ENCODE peak calls at places on chromosomes 4 and X, in five cellular contexts. N is stomach; A is hepatocyte; W is fibroblast of lung; B is CD8-positive, alpha-beta T cell. U is an unnamed sample. For H3K9me3, the result is how much of the 10 kb centered on the place peaks cover.

GRCh38 chr4:172986114-172986513 is 182.5 kb upstream of the GALNT7 start:
- DNase-seq in A (no peak), B (no peak), N (no peak), W (no peak), U (no peak)

GRCh38 chr4:75817901-75818300 is 84.4 kb downstream of the PPEF2 start:
- DNase-seq in A (no peak), W (no peak), B (no peak), N (no peak), U (no peak)

GRCh38 chr4:10664408-10664807 is 20.2 kb downstream of the CLNK start:
- DNase-seq in B (no peak), W (peak), A (peak), N (peak), U (peak)

GRCh38 chr4:171947389-171947788 is 134.2 kb downstream of the GALNTL6 start:
- DNase-seq in N (no peak), W (no peak), A (no peak), B (no peak), U (no peak)

GRCh38 chr4:74534936-74535335 is 90.0 kb downstream of the AREG start:
- DNase-seq in N (no peak), A (no peak), B (no peak), W (no peak), U (no peak)

GRCh38 chr4:63379750-63380522 is 1029.3 kb downstream of the TECRL start:
- DNase-seq in A (no peak), W (no peak), N (no peak), B (no peak), U (no peak)

GRCh38 chr4:28250646-28251045 is 1390.0 kb downstream of the STIM2 start:
- DNase-seq in A (no peak), B (no peak), N (no peak), W (no peak), U (no peak)

GRCh38 chr4:164239976-164240375 is 514.0 kb upstream of the SMIM31 start:
- DNase-seq in W (no peak), N (no peak), B (no peak), A (no peak), U (no peak)

GRCh38 chr4:151690884-151691283 is 69.9 kb downstream of the GATB start:
- DNase-seq in A (no peak), W (peak), B (no peak), N (no peak), U (no peak)

GRCh38 chrX:152936306-152936705 is 38.4 kb downstream of the ZNF185 start:
- DNase-seq in B (no peak), W (no peak), N (no peak), A (no peak), U (no peak)

GRCh38 chr4:94976371-94977011 is 218.7 kb downstream of the BMPR1B start:
- DNase-seq in W (peak), A (no peak), N (no peak), B (no peak), U (no peak)

GRCh38 chr4:141524116-141524515 is 112.3 kb upstream of the IL15 start:
- DNase-seq in N (no peak), A (no peak), B (no peak), W (peak), U (no peak)

GRCh38 chrX:33207056-33207455 is 4.3 kb downstream of the DMD start:
- DNase-seq in N (no peak), B (no peak), A (no peak), W (peak), U (no peak)

GRCh38 chrX:124842205-124842604 is 477.5 kb upstream of the TEX13C start:
- DNase-seq in W (no peak), N (no peak), B (no peak), A (no peak), U (no peak)

GRCh38 chr4:109231331-109231730 is 71.1 kb downstream of the COL25A1 start:
- DNase-seq in A (no peak), W (no peak), B (no peak), N (no peak), U (no peak)

GRCh38 chrX:6693051-6693450 is 158.1 kb upstream of the VCX3A start:
- DNase-seq in B (no peak), A (no peak), W (no peak), N (no peak), U (no peak)

GRCh38 chrX:23883737-23884354 is 23.9 kb downstream of the APOO start:
- DNase-seq in N (no peak), W (peak), A (no peak), B (no peak), U (no peak)
- H3K4me3 ChIP-seq in N (no peak), W (no peak), A (no peak), B (no peak), U (peak)

GRCh38 chr4:88757776-88758175 is 60.1 kb upstream of the NAP1L5 start:
- DNase-seq in A (no peak), B (no peak), W (no peak), N (no peak), U (no peak)
- TF ChIP-seq CTCF in A (no peak), B (no peak), W (no peak), N (no peak), U (no peak)

GRCh38 chr4:16123356-16124084 is 39.7 kb upstream of the PROM1 start:
- DNase-seq in N (peak), B (no peak), A (no peak), W (no peak), U (no peak)

GRCh38 chr4:16124232-16124631 is 40.4 kb upstream of the PROM1 start:
- DNase-seq in N (no peak), A (no peak), W (no peak), B (no peak), U (no peak)

GRCh38 chr4:16122784-16123183 is 39.0 kb upstream of the PROM1 start:
- DNase-seq in N (no peak), A (no peak), W (no peak), B (no peak), U (no peak)

GRCh38 chr4:16120720-16121119 is 36.9 kb upstream of the PROM1 start:
- DNase-seq in B (no peak), A (no peak), N (no peak), W (no peak), U (no peak)

DNA sequence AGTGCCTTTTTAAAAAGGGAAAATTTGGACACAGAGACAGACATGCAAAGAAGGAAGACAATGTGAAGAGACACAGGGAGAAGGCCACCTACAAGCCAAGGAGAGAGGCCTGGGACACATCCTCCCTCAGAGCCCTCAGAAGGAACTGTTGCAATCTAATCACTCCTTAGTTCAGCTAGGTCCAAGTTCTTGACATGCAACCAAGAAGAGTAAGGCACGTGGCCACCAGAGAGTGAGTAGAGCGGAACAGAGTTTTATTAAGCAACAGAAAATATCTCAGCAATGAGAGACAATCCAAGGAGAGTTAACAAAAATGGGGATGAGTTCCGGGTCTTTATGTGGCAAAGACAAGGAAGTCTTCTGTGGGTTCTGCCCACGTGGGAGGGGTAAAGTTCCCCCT is 38.4 kb upstream of the PROM1 start:
- DNase-seq in W (no peak), B (no peak), N (no peak), A (no peak), U (no peak)
- H3K9me3 ChIP-seq in W (under half), B (under half), N (under half), A (under half), U (under half)

DNA sequence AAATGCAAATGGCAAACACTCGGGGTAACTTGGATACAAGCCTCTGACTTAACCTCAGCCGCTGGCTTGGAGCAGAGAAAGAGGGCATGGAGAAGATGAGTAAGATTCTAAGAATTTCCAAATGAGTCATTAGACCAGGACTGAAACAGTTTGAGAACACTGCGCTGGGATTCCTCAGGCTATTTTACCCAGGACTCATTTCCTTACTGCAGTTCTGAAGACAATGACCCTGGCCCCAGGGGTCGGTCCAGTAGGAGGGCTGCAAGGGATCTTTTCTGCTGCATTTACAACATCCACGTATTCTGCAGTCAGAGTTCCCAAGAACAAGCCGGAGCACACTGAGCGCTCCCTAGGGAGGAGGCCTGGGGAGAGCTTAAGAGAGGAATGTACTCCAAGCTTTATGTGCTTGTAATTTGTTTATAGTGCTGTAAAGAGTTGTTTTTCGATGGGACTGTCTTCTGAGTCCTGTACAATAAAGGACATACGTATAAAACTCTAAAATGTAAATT is 27.3 kb upstream of the SORBS2 start:
- DNase-seq in N (no peak), B (no peak), W (peak), A (peak), U (peak)
- H3K4me3 ChIP-seq in N (no peak), B (no peak), W (no peak), A (no peak), U (no peak)

GRCh38 chrX:149630681-149631292 is 805 bp downstream of the TMEM185A start:
- DNase-seq in A (peak), N (no peak), W (peak), B (no peak), U (peak)
- TF ChIP-seq CTCF in A (no peak), N (no peak), W (peak), B (no peak), U (peak)

DNA sequence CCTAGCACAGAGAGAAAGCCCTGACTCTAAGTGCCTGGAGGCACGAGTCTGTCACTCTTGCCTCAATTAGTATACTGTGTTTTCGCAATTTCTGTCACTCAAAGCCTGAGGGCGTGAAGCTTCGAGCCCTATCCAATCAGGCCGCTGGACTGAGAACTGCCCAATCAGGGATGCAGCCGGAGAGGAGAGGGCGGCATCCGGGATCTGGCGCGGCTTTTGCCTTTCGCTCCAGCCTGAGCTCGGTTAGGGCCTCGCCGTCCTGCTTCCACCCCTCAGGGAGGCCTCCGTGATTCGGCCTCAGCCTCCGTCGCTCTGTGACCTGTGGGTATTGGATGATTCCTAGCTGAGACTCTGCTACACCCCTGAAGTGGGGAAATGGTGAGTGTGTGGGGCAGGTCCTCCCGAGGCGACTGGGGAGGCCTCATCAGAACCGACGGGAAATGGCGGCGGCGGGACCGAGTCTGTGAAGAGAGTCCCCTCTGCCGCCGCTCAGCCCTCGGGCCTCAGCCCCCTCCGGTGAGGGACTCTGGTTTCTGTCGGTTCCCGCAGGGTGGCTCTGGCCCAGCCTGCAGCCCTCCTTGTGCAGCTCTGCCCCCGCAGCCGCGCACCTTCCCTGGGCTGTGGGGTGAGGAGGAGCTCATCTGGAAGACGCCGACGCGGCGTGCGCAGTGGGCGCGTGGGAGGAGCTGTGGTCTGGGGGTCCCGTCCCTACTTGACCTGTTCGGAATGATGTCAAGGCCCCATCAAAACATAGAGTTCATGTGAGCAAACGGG is 48.5 kb downstream of the ZNF141 start:
- DNase-seq in N (no peak), W (no peak), A (no peak), B (no peak), U (no peak)
- H3K9me3 ChIP-seq in N (half or more), W (under half), A (under half), B (half or more), U (half or more)

GRCh38 chrX:154380787-154381186 is 1.7 kb downstream of the EMD start:
- DNase-seq in N (no peak), W (no peak), A (no peak), B (no peak), U (no peak)
- H3K4me3 ChIP-seq in N (peak), W (peak), A (no peak), B (no peak), U (peak)

DNA sequence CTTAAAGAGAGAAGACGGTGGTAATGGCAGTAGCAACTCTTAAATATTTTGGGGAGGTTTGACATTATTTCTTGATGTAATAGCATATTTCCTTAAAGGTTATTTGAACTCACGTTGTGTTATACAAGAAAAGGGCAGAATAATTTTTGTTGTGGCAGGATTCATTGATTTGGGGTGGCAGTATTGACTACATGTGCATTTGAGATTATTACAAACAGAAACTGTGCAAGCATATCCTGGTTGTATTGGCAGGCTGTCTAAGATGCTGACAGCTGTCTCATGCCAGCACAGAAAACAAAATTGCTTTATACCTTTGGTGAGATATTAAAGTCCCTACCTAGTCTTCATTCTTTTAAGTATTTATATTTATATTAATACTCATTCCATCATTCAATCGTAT is 300.7 kb upstream of the MAGEC2 start:
- DNase-seq in N (no peak), A (no peak), B (no peak), W (no peak), U (no peak)
- TF ChIP-seq CTCF in N (no peak), A (no peak), B (no peak), W (no peak), U (no peak)

U was measured in AG04450.